ENCODE peak calls at places on chromosomes 12 and 14, in eight cellular contexts. One of them, this sample, is unnamed.

GRCh38 chr12:24380122-24380521 is 430.7 kb upstream of the SOX5 start:
- DNase-seq in HCT116: no peak
- DNase-seq in suprapubic skin: no peak
- DNase-seq in spleen: no peak
- DNase-seq in breast epithelium: no peak
- DNase-seq in H1: no peak
- DNase-seq in stomach: no peak
- DNase-seq in transverse colon: no peak
- DNase-seq in this sample: no peak

GRCh38 chr14:88554458-88555286 is at the start of gene PTPN21:
- DNase-seq in HCT116: no peak
- DNase-seq in suprapubic skin: peak
- DNase-seq in spleen: peak
- DNase-seq in breast epithelium: peak
- DNase-seq in H1: peak
- DNase-seq in stomach: peak
- DNase-seq in transverse colon: peak
- DNase-seq in this sample: peak

GRCh38 chr12:26809611-26810298 is 23.2 kb downstream of the ITPR2 start:
- DNase-seq in HCT116: no peak
- DNase-seq in suprapubic skin: no peak
- DNase-seq in spleen: no peak
- DNase-seq in breast epithelium: no peak
- DNase-seq in H1: no peak
- DNase-seq in stomach: no peak
- DNase-seq in transverse colon: no peak
- DNase-seq in this sample: no peak

GRCh38 chr14:56814468-56815074 is 4.3 kb upstream of the OTX2 start:
- DNase-seq in HCT116: no peak
- DNase-seq in suprapubic skin: no peak
- DNase-seq in spleen: no peak
- DNase-seq in breast epithelium: no peak
- DNase-seq in H1: peak
- DNase-seq in stomach: no peak
- DNase-seq in transverse colon: no peak
- DNase-seq in this sample: no peak

GRCh38 chr14:95218472-95219193 is 61.3 kb upstream of the DICER1 start:
- DNase-seq in HCT116: no peak
- DNase-seq in suprapubic skin: no peak
- DNase-seq in spleen: no peak
- DNase-seq in breast epithelium: no peak
- DNase-seq in H1: peak
- DNase-seq in stomach: no peak
- DNase-seq in transverse colon: no peak
- DNase-seq in this sample: no peak

GRCh38 chr12:30965613-30965985 is 39.1 kb downstream of the TSPAN11 start:
- DNase-seq in HCT116: peak
- DNase-seq in suprapubic skin: no peak
- DNase-seq in spleen: peak
- DNase-seq in breast epithelium: no peak
- DNase-seq in H1: peak
- DNase-seq in stomach: peak
- DNase-seq in transverse colon: no peak
- DNase-seq in this sample: no peak

GRCh38 chr12:102957339-102958050 is at the start of gene ASCL1:
- DNase-seq in HCT116: no peak
- DNase-seq in suprapubic skin: no peak
- DNase-seq in spleen: no peak
- DNase-seq in breast epithelium: no peak
- DNase-seq in H1: peak
- DNase-seq in stomach: no peak
- DNase-seq in transverse colon: no peak
- DNase-seq in this sample: no peak

GRCh38 chr14:74238974-74239847 is at the start of gene VSX2:
- DNase-seq in HCT116: no peak
- DNase-seq in suprapubic skin: no peak
- DNase-seq in spleen: no peak
- DNase-seq in breast epithelium: no peak
- DNase-seq in H1: peak
- DNase-seq in stomach: no peak
- DNase-seq in transverse colon: no peak
- DNase-seq in this sample: no peak

GRCh38 chr12:85955127-85955526 is 81.0 kb downstream of the NTS start:
- DNase-seq in HCT116: peak
- DNase-seq in suprapubic skin: no peak
- DNase-seq in spleen: no peak
- DNase-seq in breast epithelium: no peak
- DNase-seq in H1: no peak
- DNase-seq in stomach: no peak
- DNase-seq in transverse colon: no peak
- DNase-seq in this sample: no peak

GRCh38 chr12:70255311-70255710 is 12.1 kb downstream of the CNOT2 start:
- DNase-seq in HCT116: no peak
- DNase-seq in suprapubic skin: no peak
- DNase-seq in spleen: no peak
- DNase-seq in breast epithelium: no peak
- DNase-seq in H1: no peak
- DNase-seq in stomach: no peak
- DNase-seq in transverse colon: no peak
- DNase-seq in this sample: no peak

GRCh38 chr12:109201496-109201885 is 85.1 kb downstream of the ACACB start:
- DNase-seq in HCT116: no peak
- DNase-seq in suprapubic skin: no peak
- DNase-seq in spleen: no peak
- DNase-seq in breast epithelium: no peak
- DNase-seq in H1: no peak
- DNase-seq in stomach: no peak
- DNase-seq in transverse colon: no peak
- DNase-seq in this sample: no peak

GRCh38 chr12:67929373-67929772 is 59.9 kb upstream of the IFNG-AS1 start:
- DNase-seq in HCT116: no peak
- DNase-seq in suprapubic skin: no peak
- DNase-seq in spleen: no peak
- DNase-seq in breast epithelium: no peak
- DNase-seq in H1: no peak
- DNase-seq in stomach: no peak
- DNase-seq in transverse colon: no peak
- DNase-seq in this sample: no peak

GRCh38 chr12:62363506-62363905 is 103.1 kb upstream of the MON2 start:
- DNase-seq in HCT116: no peak
- DNase-seq in suprapubic skin: no peak
- DNase-seq in spleen: no peak
- DNase-seq in breast epithelium: no peak
- DNase-seq in H1: no peak
- DNase-seq in stomach: no peak
- DNase-seq in transverse colon: no peak
- DNase-seq in this sample: no peak

GRCh38 chr14:23492618-23493272 is 23.2 kb downstream of the NGDN start:
- DNase-seq in HCT116: no peak
- DNase-seq in suprapubic skin: no peak
- DNase-seq in spleen: no peak
- DNase-seq in breast epithelium: no peak
- DNase-seq in H1: no peak
- DNase-seq in stomach: no peak
- DNase-seq in transverse colon: no peak
- DNase-seq in this sample: no peak

GRCh38 chr12:56632701-56633464 is 2.8 kb upstream of the BAZ2A start:
- DNase-seq in HCT116: no peak
- DNase-seq in suprapubic skin: no peak
- DNase-seq in spleen: no peak
- DNase-seq in breast epithelium: no peak
- DNase-seq in H1: peak
- DNase-seq in stomach: no peak
- DNase-seq in transverse colon: no peak
- DNase-seq in this sample: no peak

GRCh38 chr14:61563880-61564622 is 131.3 kb upstream of the HIF1A start:
- DNase-seq in HCT116: no peak
- DNase-seq in suprapubic skin: no peak
- DNase-seq in spleen: no peak
- DNase-seq in breast epithelium: no peak
- DNase-seq in H1: no peak
- DNase-seq in stomach: no peak
- DNase-seq in transverse colon: no peak
- DNase-seq in this sample: no peak

GRCh38 chr14:61563162-61563511 is 132.2 kb upstream of the HIF1A start:
- DNase-seq in HCT116: no peak
- DNase-seq in suprapubic skin: no peak
- DNase-seq in spleen: no peak
- DNase-seq in breast epithelium: no peak
- DNase-seq in H1: no peak
- DNase-seq in stomach: no peak
- DNase-seq in transverse colon: no peak
- DNase-seq in this sample: no peak

GRCh38 chr14:61565836-61566536 is 129.3 kb upstream of the HIF1A start:
- DNase-seq in HCT116: no peak
- DNase-seq in suprapubic skin: no peak
- DNase-seq in spleen: no peak
- DNase-seq in breast epithelium: no peak
- DNase-seq in H1: no peak
- DNase-seq in stomach: no peak
- DNase-seq in transverse colon: no peak
- DNase-seq in this sample: no peak

GRCh38 chr14:61565181-61565580 is 130.1 kb upstream of the HIF1A start:
- DNase-seq in HCT116: no peak
- DNase-seq in suprapubic skin: no peak
- DNase-seq in spleen: no peak
- DNase-seq in breast epithelium: no peak
- DNase-seq in H1: no peak
- DNase-seq in stomach: no peak
- DNase-seq in transverse colon: no peak
- DNase-seq in this sample: no peak

GRCh38 chr14:61564623-61565091 is 130.7 kb upstream of the HIF1A start:
- DNase-seq in HCT116: peak
- DNase-seq in suprapubic skin: no peak
- DNase-seq in spleen: no peak
- DNase-seq in breast epithelium: no peak
- DNase-seq in H1: no peak
- DNase-seq in stomach: no peak
- DNase-seq in transverse colon: no peak
- DNase-seq in this sample: no peak
- TF ChIP-seq POLR2A in HCT116: no peak
- TF ChIP-seq POLR2A in suprapubic skin: no peak
- TF ChIP-seq POLR2A in spleen: no peak
- TF ChIP-seq POLR2A in breast epithelium: no peak
- TF ChIP-seq POLR2A in H1: no peak
- TF ChIP-seq POLR2A in stomach: no peak
- TF ChIP-seq POLR2A in transverse colon: no peak
- TF ChIP-seq POLR2A in this sample: no peak

DNA sequence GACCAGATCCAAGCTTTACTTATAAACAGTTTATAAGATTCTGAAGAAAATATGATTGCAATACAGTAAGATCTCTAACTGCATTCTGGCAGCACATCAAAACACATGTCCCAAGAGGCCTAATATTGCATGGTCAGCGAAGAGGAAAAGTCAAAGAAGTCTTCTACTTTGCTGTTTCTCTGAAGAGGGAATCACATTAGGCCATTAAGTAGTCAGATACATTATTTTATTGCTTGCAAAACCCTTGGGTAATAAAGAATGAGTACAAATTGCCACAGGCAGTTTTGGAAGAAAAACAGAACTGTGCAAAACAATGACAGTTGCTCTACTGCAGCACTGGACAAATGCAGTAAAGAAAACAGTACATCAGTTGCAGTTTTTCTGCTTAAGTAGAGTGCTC is 211.9 kb downstream of the MED13L start:
- DNase-seq in HCT116: no peak
- DNase-seq in suprapubic skin: no peak
- DNase-seq in spleen: no peak
- DNase-seq in breast epithelium: no peak
- DNase-seq in H1: no peak
- DNase-seq in stomach: no peak
- DNase-seq in transverse colon: no peak
- DNase-seq in this sample: no peak
- TF ChIP-seq POLR2AphosphoS5 in HCT116: no peak
- TF ChIP-seq POLR2AphosphoS5 in suprapubic skin: no peak
- TF ChIP-seq POLR2AphosphoS5 in spleen: no peak
- TF ChIP-seq POLR2AphosphoS5 in breast epithelium: no peak
- TF ChIP-seq POLR2AphosphoS5 in H1: no peak
- TF ChIP-seq POLR2AphosphoS5 in stomach: no peak
- TF ChIP-seq POLR2AphosphoS5 in transverse colon: no peak
- TF ChIP-seq POLR2AphosphoS5 in this sample: no peak

DNA sequence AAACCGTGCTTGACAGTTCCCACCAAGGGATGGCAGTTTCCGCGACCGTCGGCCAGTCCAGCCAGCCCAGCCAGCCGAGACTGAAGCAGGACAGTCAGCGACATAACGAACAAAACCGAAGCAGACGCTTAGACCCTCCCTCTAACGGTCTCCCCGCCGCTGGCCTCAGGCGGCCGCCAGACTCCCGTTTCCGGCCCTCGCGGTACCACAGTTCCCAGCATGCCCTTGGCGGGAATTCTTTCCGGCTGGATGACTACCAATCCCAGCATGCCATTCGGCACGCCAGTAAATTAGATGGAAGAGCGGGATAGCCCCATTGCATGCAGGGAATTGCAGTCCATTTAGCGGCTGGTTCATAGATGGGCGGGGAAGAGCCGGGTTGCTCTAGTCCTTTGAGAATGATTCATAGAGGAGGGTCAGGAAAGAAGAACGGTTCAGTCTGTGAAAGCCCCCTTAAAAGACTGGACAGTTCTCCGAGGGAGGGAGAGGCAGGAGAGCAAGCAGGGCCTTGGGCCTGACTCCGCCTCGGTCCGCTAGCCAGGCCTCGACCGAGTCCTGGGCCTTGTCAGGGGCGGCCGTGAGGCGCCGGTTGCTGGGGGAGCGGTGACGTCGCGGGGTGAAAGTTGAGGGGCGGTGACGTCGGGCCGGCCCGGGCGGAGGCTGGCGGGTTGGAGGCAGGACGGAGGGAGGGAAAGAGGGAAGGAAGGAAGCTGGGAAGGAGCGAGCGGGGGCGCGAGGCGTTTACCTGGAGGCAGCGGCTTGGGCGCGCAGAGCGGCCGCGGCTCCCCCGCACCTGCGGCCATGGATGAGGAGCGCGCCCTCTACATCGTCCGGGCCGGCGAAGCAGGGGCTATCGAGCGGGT is at the start of gene RIC8B:
- DNase-seq in HCT116: peak
- DNase-seq in suprapubic skin: peak
- DNase-seq in spleen: peak
- DNase-seq in breast epithelium: peak
- DNase-seq in H1: peak
- DNase-seq in stomach: peak
- DNase-seq in transverse colon: peak
- DNase-seq in this sample: peak
- TF ChIP-seq POLR2A in HCT116: peak
- TF ChIP-seq POLR2A in suprapubic skin: peak
- TF ChIP-seq POLR2A in spleen: peak
- TF ChIP-seq POLR2A in breast epithelium: peak
- TF ChIP-seq POLR2A in H1: peak
- TF ChIP-seq POLR2A in stomach: peak
- TF ChIP-seq POLR2A in transverse colon: peak
- TF ChIP-seq POLR2A in this sample: no peak

GRCh38 chr14:54440870-54441868 is at the start of gene CNIH1:
- DNase-seq in HCT116: peak
- DNase-seq in suprapubic skin: peak
- DNase-seq in spleen: peak
- DNase-seq in breast epithelium: peak
- DNase-seq in H1: peak
- DNase-seq in stomach: peak
- DNase-seq in transverse colon: peak
- DNase-seq in this sample: peak
- TF ChIP-seq POLR2AphosphoS5 in HCT116: peak
- TF ChIP-seq POLR2AphosphoS5 in suprapubic skin: no peak
- TF ChIP-seq POLR2AphosphoS5 in spleen: peak
- TF ChIP-seq POLR2AphosphoS5 in breast epithelium: peak
- TF ChIP-seq POLR2AphosphoS5 in H1: peak
- TF ChIP-seq POLR2AphosphoS5 in stomach: peak
- TF ChIP-seq POLR2AphosphoS5 in transverse colon: peak
- TF ChIP-seq POLR2AphosphoS5 in this sample: peak

GRCh38 chr14:105844810-105845724 is 318.7 kb downstream of the TMEM121 start:
- DNase-seq in HCT116: no peak
- DNase-seq in suprapubic skin: peak
- DNase-seq in spleen: peak
- DNase-seq in breast epithelium: peak
- DNase-seq in H1: no peak
- DNase-seq in stomach: no peak
- DNase-seq in transverse colon: no peak
- DNase-seq in this sample: no peak
- TF ChIP-seq POLR2A in HCT116: no peak
- TF ChIP-seq POLR2A in suprapubic skin: no peak
- TF ChIP-seq POLR2A in spleen: no peak
- TF ChIP-seq POLR2A in breast epithelium: no peak
- TF ChIP-seq POLR2A in H1: no peak
- TF ChIP-seq POLR2A in stomach: no peak
- TF ChIP-seq POLR2A in transverse colon: no peak
- TF ChIP-seq POLR2A in this sample: peak